ENCODE peak calls at places on chromosomes 11 and 22, in ten cellular contexts. I is heart left ventricle; M is lower lobe of right lung; Z is adrenal gland; T is breast epithelium; V is bronchial epithelial cell; S is sigmoid colon; Y is stomach; P is CD8-positive, alpha-beta T cell; A is Caco-2. E is an unnamed sample.

GRCh38 chr11:6654281-6655019 is 1.2 kb downstream of the DCHS1 start:
- DNase-seq in I (no peak), M (no peak), Z (no peak), T (no peak), V (no peak), S (peak; percentile 71), Y (no peak), P (no peak), A (no peak), E (no peak)

GRCh38 chr22:20986365-20986764 is 4.3 kb downstream of the LZTR1 start:
- DNase-seq in I (no peak), M (no peak), Z (no peak), T (no peak), V (no peak), S (no peak), Y (no peak), P (no peak), A (no peak), E (no peak)

GRCh38 chr11:45383229-45383628 is 97.1 kb upstream of the SYT13 start:
- DNase-seq in I (no peak), M (no peak), Z (no peak), T (no peak), V (no peak), S (no peak), Y (no peak), P (no peak), A (no peak), E (no peak)

GRCh38 chr11:63917685-63918523 is 940 bp upstream of the RCOR2 start:
- DNase-seq in I (peak; percentile 89), M (no peak), Z (peak; percentile 65), T (no peak), V (no peak), S (peak; percentile 82), Y (peak; percentile 74), P (peak; percentile 36), A (no peak), E (no peak)

GRCh38 chr11:92826136-92826535 is 143.3 kb upstream of the MTNR1B start:
- DNase-seq in I (no peak), M (no peak), Z (no peak), T (no peak), V (peak; percentile 87), S (no peak), Y (no peak), P (no peak), A (no peak), E (no peak)

GRCh38 chr11:65912840-65913239 is 6.0 kb downstream of the C11orf68 start:
- DNase-seq in I (no peak), M (no peak), Z (no peak), T (no peak), V (peak; percentile 91), S (no peak), Y (no peak), P (no peak), A (no peak), E (no peak)

GRCh38 chr11:45658292-45658991 is 7.0 kb downstream of the CHST1 start:
- DNase-seq in I (peak; percentile 90), M (no peak), Z (peak; percentile 89), T (peak; percentile 51), V (no peak), S (peak; percentile 90), Y (peak; percentile 34), P (no peak), A (no peak), E (no peak)

GRCh38 chr11:14369598-14369997 is 10.6 kb upstream of the RRAS2 start:
- DNase-seq in I (no peak), M (no peak), Z (no peak), T (no peak), V (no peak), S (no peak), Y (no peak), P (no peak), A (no peak), E (no peak)

GRCh38 chr22:38881464-38881871 is 9.5 kb upstream of the CBX6 start:
- DNase-seq in I (no peak), M (no peak), Z (peak; percentile 84), T (no peak), V (no peak), S (peak; percentile 90), Y (peak; percentile 59), P (no peak), A (no peak), E (no peak)

GRCh38 chr22:31086703-31087330 is 5.7 kb downstream of the SMTN start:
- DNase-seq in I (no peak), M (no peak), Z (no peak), T (no peak), V (peak; percentile 47), S (no peak), Y (no peak), P (no peak), A (no peak), E (no peak)

GRCh38 chr11:134223836-134224709 is at the start of the genes NCAPD3 and VPS26B:
- DNase-seq in I (peak; percentile 98), M (peak; percentile 98), Z (peak; percentile 98), T (peak; percentile 98), V (peak; percentile 88), S (peak; percentile 98), Y (peak; percentile 98), P (peak; percentile 97), A (peak; percentile 99), E (peak; percentile 99)

GRCh38 chr11:19444231-19444630 is 203.5 kb upstream of the E2F8 start:
- DNase-seq in I (no peak), M (no peak), Z (no peak), T (no peak), V (no peak), S (no peak), Y (no peak), P (no peak), A (no peak), E (no peak)

GRCh38 chr11:79200398-79201070 is 240.3 kb downstream of the TENM4 start:
- DNase-seq in I (no peak), M (no peak), Z (no peak), T (no peak), V (peak; percentile 54), S (no peak), Y (no peak), P (no peak), A (no peak), E (no peak)

GRCh38 chr22:36323855-36324331 is 63.9 kb downstream of the MYH9 start:
- DNase-seq in I (peak; percentile 85), M (no peak), Z (no peak), T (no peak), V (no peak), S (no peak), Y (no peak), P (no peak), A (no peak), E (no peak)

GRCh38 chr11:1054143-1055108 is 17.9 kb upstream of the MUC6 start:
- DNase-seq in I (peak; percentile 22), M (peak; percentile 46), Z (peak; percentile 8), T (no peak), V (no peak), S (peak; percentile 59), Y (peak; percentile 66), P (no peak), A (peak; percentile 32), E (no peak)

GRCh38 chr11:18100926-18101656 is 4.8 kb downstream of the SAAL1 start:
- DNase-seq in I (no peak), M (no peak), Z (no peak), T (no peak), V (no peak), S (no peak), Y (no peak), P (no peak), A (no peak), E (no peak)

GRCh38 chr11:66842501-66842895 is 743 bp upstream of the RCE1 start:
- DNase-seq in I (no peak), M (peak; percentile 42), Z (peak; percentile 29), T (no peak), V (no peak), S (peak; percentile 50), Y (no peak), P (no peak), A (peak; percentile 50), E (no peak)

GRCh38 chr22:35257321-35258143 is at the start of gene HMGXB4:
- DNase-seq in I (peak; percentile 92), M (peak; percentile 93), Z (peak; percentile 86), T (peak; percentile 87), V (peak; percentile 66), S (peak; percentile 92), Y (peak; percentile 90), P (peak; percentile 87), A (peak; percentile 90), E (peak; percentile 95)

GRCh38 chr22:44444341-44445306 is 53.4 kb downstream of the RTL6 start:
- DNase-seq in I (no peak), M (no peak), Z (no peak), T (peak; percentile 43), V (no peak), S (peak; percentile 44), Y (no peak), P (no peak), A (no peak), E (no peak)
- TF ChIP-seq CTCF in I (no peak), M (no peak), Z (no peak), T (no peak), V (no peak), S (no peak), Y (no peak), P (no peak), A (no peak), E (peak; percentile 17)

GRCh38 chr11:72534859-72535547 is 100.7 kb upstream of the CLPB start:
- DNase-seq in I (no peak), M (no peak), Z (no peak), T (no peak), V (no peak), S (no peak), Y (no peak), P (no peak), A (peak; percentile 50), E (no peak)
- TF ChIP-seq CTCF in I (no peak), M (no peak), Z (no peak), T (no peak), V (peak; percentile 5), S (no peak), Y (no peak), P (no peak), A (peak; percentile 33), E (no peak)

GRCh38 chr11:61460474-61460881 is 30.6 kb downstream of the SDHAF2 start:
- DNase-seq in I (peak; percentile 74), M (no peak), Z (no peak), T (no peak), V (no peak), S (peak; percentile 91), Y (no peak), P (no peak), A (no peak), E (no peak)

DNA sequence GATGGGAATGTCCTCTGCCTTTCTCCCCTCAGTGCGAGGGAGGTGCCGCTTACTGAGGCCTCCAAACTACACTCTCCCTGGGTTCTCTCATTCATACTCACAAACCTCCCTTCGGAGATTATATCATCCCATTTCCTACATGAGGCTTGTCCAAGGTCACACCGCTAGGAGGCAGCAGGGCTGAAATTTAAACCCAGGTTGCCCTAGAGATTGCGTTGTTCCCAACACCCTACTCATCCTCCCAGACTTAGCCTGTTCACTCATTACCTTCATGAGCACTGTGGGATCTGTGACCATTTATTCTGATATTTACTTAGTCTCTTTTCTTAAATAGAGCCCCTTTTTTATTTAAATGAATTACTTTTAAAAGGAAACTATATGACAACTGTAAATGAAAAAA is 31.1 kb downstream of the SDHAF2 start:
- DNase-seq in I (no peak), M (no peak), Z (no peak), T (no peak), V (no peak), S (no peak), Y (no peak), P (no peak), A (no peak), E (no peak)
- TF ChIP-seq CTCF in I (no peak), M (no peak), Z (no peak), T (no peak), V (no peak), S (no peak), Y (no peak), P (no peak), A (no peak), E (no peak)

GRCh38 chr11:74634537-74634936 is 42.2 kb downstream of the POLD3 start:
- DNase-seq in I (no peak), M (no peak), Z (no peak), T (no peak), V (peak; percentile 96), S (no peak), Y (no peak), P (no peak), A (no peak), E (no peak)
- TF ChIP-seq CTCF in I (peak; percentile 43), M (no peak), Z (no peak), T (no peak), V (peak; percentile 36), S (peak; percentile 18), Y (no peak), P (no peak), A (peak; percentile 43), E (peak; percentile 37)